ENCODE peak calls at places on chromosomes 6 and 20, in ten cellular contexts. W, O, S, U, N, Z, I, P, L and T are unnamed samples.

GRCh38 chr6:105797313-105797970 is 288.7 kb upstream of the PRDM1 start:
- DNase-seq in W (no peak), O (no peak), S (no peak), U (peak), N (no peak), Z (no peak), I (no peak), P (no peak), L (no peak), T (no peak)

GRCh38 chr20:51800769-51801219 is 1.5 kb downstream of the SALL4 start:
- DNase-seq in W (no peak), O (peak), S (no peak), U (peak), N (no peak), Z (no peak), I (no peak), P (no peak), L (no peak), T (peak)

GRCh38 chr6:2038096-2038495 is 207.3 kb downstream of the GMDS start:
- DNase-seq in W (peak), O (no peak), S (no peak), U (no peak), N (no peak), Z (no peak), I (no peak), P (peak), L (no peak), T (no peak)

GRCh38 chr6:100267002-100267401 is 197.7 kb downstream of the SIM1 start:
- DNase-seq in W (no peak), O (no peak), S (no peak), U (peak), N (no peak), Z (no peak), I (no peak), P (no peak), L (no peak), T (no peak)

GRCh38 chr6:125835221-125835744 is 44.5 kb downstream of the NCOA7 start:
- DNase-seq in W (peak), O (no peak), S (no peak), U (no peak), N (no peak), Z (no peak), I (no peak), P (no peak), L (no peak), T (no peak)

GRCh38 chr20:8385247-8385646 is 253.2 kb downstream of the PLCB1 start:
- DNase-seq in W (no peak), O (peak), S (no peak), U (no peak), N (no peak), Z (no peak), I (peak), P (no peak), L (no peak), T (no peak)

GRCh38 chr6:11229267-11230043 is 3.0 kb downstream of the NEDD9 start:
- DNase-seq in W (peak), O (peak), S (no peak), U (peak), N (no peak), Z (no peak), I (no peak), P (no peak), L (no peak), T (no peak)

GRCh38 chr20:63212393-63212730 is 3.6 kb downstream of the YTHDF1 start:
- DNase-seq in W (peak), O (no peak), S (no peak), U (no peak), N (no peak), Z (no peak), I (no peak), P (no peak), L (no peak), T (no peak)

GRCh38 chr20:1391640-1392442 is 1.0 kb downstream of the FKBP1A start:
- DNase-seq in W (peak), O (no peak), S (no peak), U (peak), N (no peak), Z (no peak), I (peak), P (no peak), L (no peak), T (no peak)

GRCh38 chr20:25220021-25220730 is 24.7 kb downstream of the ENTPD6 start:
- DNase-seq in W (no peak), O (peak), S (no peak), U (no peak), N (no peak), Z (no peak), I (peak), P (no peak), L (no peak), T (no peak)

GRCh38 chr6:54315692-54316091 is 7.5 kb downstream of the TINAG start:
- DNase-seq in W (no peak), O (no peak), S (no peak), U (no peak), N (no peak), Z (no peak), I (no peak), P (no peak), L (no peak), T (peak)

GRCh38 chr20:64133951-64134407 is 26.6 kb upstream of the NPBWR2 start:
- DNase-seq in W (no peak), O (peak), S (no peak), U (no peak), N (no peak), Z (peak), I (peak), P (no peak), L (no peak), T (no peak)

GRCh38 chr6:136823128-136823660 is 802 bp downstream of the PEX7 start:
- DNase-seq in W (peak), O (no peak), S (no peak), U (no peak), N (peak), Z (peak), I (no peak), P (no peak), L (peak), T (no peak)

GRCh38 chr6:118679293-118679692 is 27.9 kb upstream of the CEP85L start:
- DNase-seq in W (peak), O (no peak), S (no peak), U (peak), N (no peak), Z (no peak), I (no peak), P (no peak), L (no peak), T (peak)

GRCh38 chr20:6501061-6501460 is 266.4 kb upstream of the BMP2 start:
- DNase-seq in W (peak), O (no peak), S (no peak), U (peak), N (no peak), Z (no peak), I (no peak), P (no peak), L (no peak), T (peak)

GRCh38 chr6:161068296-161068695 is 76.7 kb downstream of the MAP3K4 start:
- DNase-seq in W (no peak), O (no peak), S (no peak), U (no peak), N (no peak), Z (no peak), I (no peak), P (no peak), L (no peak), T (no peak)

GRCh38 chr6:27829453-27830211 is 82.6 kb downstream of the OR2B2 start:
- DNase-seq in W (peak), O (no peak), S (no peak), U (no peak), N (no peak), Z (no peak), I (no peak), P (no peak), L (no peak), T (no peak)

GRCh38 chr6:158408552-158409130 is 96.4 kb downstream of the TULP4 start:
- DNase-seq in W (peak), O (no peak), S (no peak), U (peak), N (no peak), Z (no peak), I (no peak), P (no peak), L (no peak), T (no peak)